ENCODE peak calls at places on chromosomes 12 and 14, in seven cellular contexts. I, Y, E, T, D, Z and J are unnamed samples.
A peak's percentile ranks its signal among the peaks of the same experiment; 100 is the strongest.

GRCh38 chr14:90522585-90523191 is 125.9 kb downstream of the CALM1 start:
- DNase-seq in I (no peak), Y (no peak), E (no peak), T (no peak), D (no peak), Z (no peak), J (no peak)

GRCh38 chr12:27866382-27867101 is 86.5 kb upstream of the MANSC4 start:
- DNase-seq in I (peak; percentile 70), Y (no peak), E (no peak), T (no peak), D (no peak), Z (peak; percentile 1), J (no peak)

GRCh38 chr12:90207799-90208198 is 499.2 kb upstream of the ATP2B1 start:
- DNase-seq in I (no peak), Y (no peak), E (no peak), T (no peak), D (no peak), Z (no peak), J (peak; percentile 27)

GRCh38 chr12:68237523-68238070 is 12.0 kb upstream of the IL26 start:
- DNase-seq in I (peak; percentile 39), Y (no peak), E (no peak), T (no peak), D (no peak), Z (no peak), J (no peak)

GRCh38 chr12:57343703-57344378 is 87.0 kb downstream of the R3HDM2 start:
- DNase-seq in I (no peak), Y (no peak), E (no peak), T (no peak), D (no peak), Z (no peak), J (no peak)

GRCh38 chr12:84757978-84758377 is 154.6 kb downstream of the SLC6A15 start:
- DNase-seq in I (peak; percentile 50), Y (no peak), E (no peak), T (no peak), D (no peak), Z (no peak), J (no peak)

GRCh38 chr12:14952295-14952995 is 9.0 kb downstream of the ARHGDIB start:
- DNase-seq in I (peak; percentile 98), Y (no peak), E (peak; percentile 42), T (peak; percentile 48), D (no peak), Z (no peak), J (peak; percentile 42)

GRCh38 chr12:19458733-19459132 is 19.4 kb downstream of the AEBP2 start:
- DNase-seq in I (no peak), Y (no peak), E (no peak), T (no peak), D (no peak), Z (no peak), J (no peak)

GRCh38 chr12:111881712-111882111 is 39.7 kb downstream of the MAPKAPK5 start:
- DNase-seq in I (no peak), Y (no peak), E (no peak), T (no peak), D (no peak), Z (no peak), J (no peak)

GRCh38 chr12:86613306-86613705 is 357.1 kb upstream of the MGAT4C start:
- DNase-seq in I (no peak), Y (no peak), E (no peak), T (no peak), D (no peak), Z (no peak), J (no peak)

GRCh38 chr12:77572371-77572770 is 258.3 kb upstream of the NAV3 start:
- DNase-seq in I (no peak), Y (no peak), E (no peak), T (no peak), D (no peak), Z (no peak), J (no peak)

GRCh38 chr14:102525213-102526143 is 15.9 kb upstream of the ANKRD9 start:
- DNase-seq in I (peak; percentile 59), Y (peak; percentile 27), E (peak; percentile 55), T (peak; percentile 39), D (no peak), Z (no peak), J (no peak)

GRCh38 chr14:88030079-88030478 is 25.1 kb downstream of the GPR65 start:
- DNase-seq in I (no peak), Y (no peak), E (no peak), T (no peak), D (no peak), Z (no peak), J (no peak)

GRCh38 chr14:57295261-57295660 is 26.5 kb downstream of the AP5M1 start:
- DNase-seq in I (no peak), Y (no peak), E (no peak), T (no peak), D (no peak), Z (no peak), J (no peak)

GRCh38 chr14:29144598-29144997 is 378.0 kb downstream of the FOXG1 start:
- DNase-seq in I (peak; percentile 99), Y (no peak), E (no peak), T (no peak), D (no peak), Z (no peak), J (no peak)

GRCh38 chr12:95943231-95943842 is at the start of gene AMDHD1:
- DNase-seq in I (peak; percentile 39), Y (no peak), E (peak; percentile 45), T (peak; percentile 40), D (no peak), Z (no peak), J (peak; percentile 81)

GRCh38 chr14:104673481-104673880 is 15.9 kb upstream of the INF2 start:
- DNase-seq in I (no peak), Y (no peak), E (no peak), T (no peak), D (no peak), Z (no peak), J (no peak)

GRCh38 chr12:6037459-6037858 is 87.0 kb downstream of the VWF start:
- DNase-seq in I (no peak), Y (no peak), E (no peak), T (no peak), D (no peak), Z (no peak), J (no peak)

GRCh38 chr14:91311284-91311662 is 66.8 kb upstream of the GPR68 start:
- DNase-seq in I (no peak), Y (no peak), E (no peak), T (no peak), D (no peak), Z (no peak), J (no peak)

GRCh38 chr14:60508707-60509437 is at the start of gene SIX6:
- DNase-seq in I (peak; percentile 24), Y (no peak), E (no peak), T (no peak), D (no peak), Z (no peak), J (no peak)

GRCh38 chr12:132445884-132446471 is 44.0 kb upstream of the FBRSL1 start:
- DNase-seq in I (peak; percentile 70), Y (no peak), E (no peak), T (peak; percentile 93), D (peak; percentile 81), Z (peak; percentile 95), J (peak; percentile 100)

GRCh38 chr12:94596596-94596995 is 53.8 kb downstream of the TMCC3 start:
- DNase-seq in I (peak; percentile 6), Y (no peak), E (no peak), T (no peak), D (no peak), Z (no peak), J (no peak)

GRCh38 chr12:70840966-70841365 is 79.6 kb downstream of the PTPRR start:
- DNase-seq in I (no peak), Y (no peak), E (no peak), T (no peak), D (no peak), Z (no peak), J (no peak)

GRCh38 chr12:45518516-45519235 is 210.8 kb upstream of the ARID2 start:
- DNase-seq in I (no peak), Y (no peak), E (no peak), T (no peak), D (no peak), Z (no peak), J (no peak)

GRCh38 chr14:71452535-71452934 is 479.7 kb upstream of the RGS6 start:
- DNase-seq in I (no peak), Y (no peak), E (no peak), T (no peak), D (no peak), Z (no peak), J (no peak)

GRCh38 chr14:95275507-95275906 is 44.2 kb downstream of the CLMN start:
- DNase-seq in I (no peak), Y (no peak), E (no peak), T (no peak), D (no peak), Z (no peak), J (no peak)

GRCh38 chr14:95273041-95273978 is 46.4 kb downstream of the CLMN start:
- DNase-seq in I (no peak), Y (no peak), E (peak; percentile 82), T (no peak), D (no peak), Z (no peak), J (no peak)

GRCh38 chr14:95274874-95275273 is 44.8 kb downstream of the CLMN start:
- DNase-seq in I (no peak), Y (no peak), E (no peak), T (no peak), D (no peak), Z (no peak), J (no peak)

GRCh38 chr14:95272057-95272456 is 47.7 kb downstream of the CLMN start:
- DNase-seq in I (no peak), Y (no peak), E (no peak), T (no peak), D (no peak), Z (no peak), J (no peak)

DNA sequence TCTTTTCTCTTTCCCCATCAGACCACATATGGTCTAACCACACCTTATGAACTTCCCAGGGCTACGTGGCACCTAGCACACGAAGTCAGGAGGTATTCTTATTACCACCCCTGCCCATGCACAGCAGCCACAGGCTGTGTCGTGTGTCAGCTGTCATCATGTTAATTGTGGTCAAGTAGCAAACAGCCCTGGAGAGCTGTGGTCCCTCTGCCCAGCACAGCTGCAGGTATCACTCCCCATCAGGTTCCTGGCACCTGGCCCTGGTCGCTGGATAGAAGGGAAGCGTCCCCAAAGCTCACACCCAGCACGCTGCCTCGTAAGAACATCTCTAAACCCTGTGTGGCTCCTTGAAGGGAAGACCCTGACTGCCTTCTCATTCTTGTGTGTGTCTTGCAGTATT is 45.4 kb downstream of the CLMN start:
- DNase-seq in I (no peak), Y (no peak), E (no peak), T (no peak), D (no peak), Z (no peak), J (no peak)
- TF ChIP-seq CEBPB in I (no peak), Y (no peak), E (no peak), T (no peak), D (no peak), Z (no peak), J (no peak)

GRCh38 chr12:121238604-121239334 is 28.8 kb downstream of the P2RX4 start:
- DNase-seq in I (no peak), Y (no peak), E (no peak), T (no peak), D (no peak), Z (no peak), J (no peak)
- H3K4me3 ChIP-seq in I (no peak overlapping the region), Y (no peak overlapping the region), E (no peak overlapping the region), T (no peak overlapping the region), D (no peak overlapping the region), Z (no peak overlapping the region), J (no peak overlapping the region)

GRCh38 chr12:126038434-126038833 is 973.2 kb downstream of the AACS start:
- DNase-seq in I (no peak), Y (no peak), E (no peak), T (no peak), D (no peak), Z (no peak), J (no peak)
- TF ChIP-seq CEBPB in I (no peak), Y (no peak), E (no peak), T (no peak), D (no peak), Z (no peak), J (no peak)

GRCh38 chr12:1206118-1206734 is 215.2 kb downstream of the ERC1 start:
- DNase-seq in I (no peak), Y (no peak), E (no peak), T (no peak), D (no peak), Z (no peak), J (no peak)
- H3K4me3 ChIP-seq in I (no peak overlapping the region), Y (no peak overlapping the region), E (no peak overlapping the region), T (no peak overlapping the region), D (no peak overlapping the region), Z (no peak overlapping the region), J (no peak overlapping the region)